ENCODE peak calls at places on chromosomes 6 and 20, in four cellular contexts. J is activated CD4-positive, alpha-beta memory T cell treated with anti-CD3 and anti-CD28 coated beads, Interleukin-2, amount 10 ng/mL, durations not matched to agents 7 days and 5 days; S is NCI-H1092; X is foreskin fibroblast. V is an unnamed sample.

GRCh38 chr6:51926125-51926524 is 161.3 kb downstream of the PKHD1 start:
- DNase-seq in J (no peak), X (no peak), S (no peak), V (no peak)

GRCh38 chr6:36766649-36766945 is 69.0 kb downstream of the RAB44 start:
- DNase-seq in J (no peak), S (no peak), X (no peak), V (no peak)

GRCh38 chr20:33250666-33251065 is 14.9 kb downstream of the BPIFA1 start:
- DNase-seq in X (no peak), J (no peak), S (no peak), V (no peak)

GRCh38 chr6:112690497-112691202 is 343.5 kb downstream of the RFPL4B start:
- DNase-seq in J (no peak), S (no peak), X (peak), V (no peak)

GRCh38 chr6:25026723-25027122 is 91.0 kb upstream of the RIPOR2 start:
- DNase-seq in S (peak), X (no peak), J (no peak), V (peak)

GRCh38 chr20:60244373-60245146 is 286.3 kb downstream of the CDH26 start:
- DNase-seq in J (no peak), X (no peak), S (no peak), V (no peak)

GRCh38 chr6:34657307-34657978 is 39.1 kb downstream of the ILRUN start:
- DNase-seq in X (peak), S (peak), J (peak), V (peak)

GRCh38 chr6:32047084-32047478 is 8.9 kb downstream of the CYP21A2 start:
- DNase-seq in S (no peak), J (no peak), X (peak), V (no peak)

GRCh38 chr20:62856931-62857619 is 4.5 kb downstream of the TCFL5 start:
- DNase-seq in S (no peak), J (no peak), X (no peak), V (no peak)

GRCh38 chr20:17557675-17558006 is 12.2 kb upstream of the DSTN start:
- DNase-seq in X (peak), S (no peak), J (no peak), V (peak)

GRCh38 chr6:21022343-21023107 is 488.3 kb downstream of the CDKAL1 start:
- DNase-seq in J (no peak), X (no peak), S (no peak), V (no peak)